ENCODE peak calls at places on chromosomes 6 and 20, in seven cellular contexts. Q is psoas muscle; G is foreskin keratinocyte; N is HAP-1; Y is aorta; A is CD8-positive, alpha-beta T cell; F is pancreas. S is an unnamed sample. For H3K4me1, the result is how much of the 10 kb centered on the place peaks cover.

GRCh38 chr20:57211949-57212889 is 54.2 kb downstream of the BMP7 start:
- DNase-seq in Q (peak), G (peak), N (no peak), Y (peak), A (no peak), F (peak), S (peak)

GRCh38 chr6:107621216-107621940 is 131.5 kb downstream of the SOBP start:
- DNase-seq in Q (no peak), G (no peak), N (no peak), Y (no peak), A (no peak), F (no peak), S (no peak)

GRCh38 chr6:52634211-52634610 is 36.7 kb upstream of the TMEM14A start:
- DNase-seq in Q (no peak), G (no peak), N (no peak), Y (no peak), A (no peak), F (no peak), S (no peak)

GRCh38 chr6:117483004-117483644 is 650 bp downstream of the DCBLD1 start:
- DNase-seq in Q (peak), G (peak), N (peak), Y (peak), A (no peak), F (peak), S (peak)

GRCh38 chr6:20572288-20572687 is 38.0 kb downstream of the CDKAL1 start:
- DNase-seq in Q (no peak), G (no peak), N (peak), Y (no peak), A (no peak), F (no peak), S (no peak)

GRCh38 chr6:149248688-149249369 is 68.7 kb upstream of the TAB2 start:
- DNase-seq in Q (no peak), G (peak), N (no peak), Y (no peak), A (no peak), F (no peak), S (no peak)

GRCh38 chr20:31674895-31675827 is 37.4 kb downstream of the COX4I2 start:
- DNase-seq in Q (peak), G (peak), N (no peak), Y (peak), A (peak), F (no peak), S (peak)

GRCh38 chr20:6480328-6481030 is 287.0 kb upstream of the BMP2 start:
- DNase-seq in Q (no peak), G (no peak), N (no peak), Y (no peak), A (no peak), F (no peak), S (no peak)

GRCh38 chr6:35296931-35297330 is 687 bp upstream of the DEF6 start:
- DNase-seq in Q (no peak), G (no peak), N (no peak), Y (no peak), A (no peak), F (no peak), S (no peak)

GRCh38 chr6:75563032-75563431 is 38.6 kb upstream of the SENP6 start:
- DNase-seq in Q (no peak), G (peak), N (peak), Y (no peak), A (no peak), F (no peak), S (peak)

GRCh38 chr6:76072562-76072961 is at the start of gene IMPG1:
- DNase-seq in Q (no peak), G (no peak), N (no peak), Y (no peak), A (no peak), F (no peak), S (no peak)

GRCh38 chr20:64234291-64234791 is 21.2 kb upstream of the PCMTD2 start:
- DNase-seq in Q (no peak), G (no peak), N (no peak), Y (peak), A (no peak), F (no peak), S (no peak)

GRCh38 chr6:161131367-161131766 is 139.8 kb downstream of the MAP3K4 start:
- DNase-seq in Q (no peak), G (no peak), N (no peak), Y (no peak), A (no peak), F (no peak), S (no peak)

GRCh38 chr20:31760457-31761240 is 21.6 kb downstream of the TPX2 start:
- DNase-seq in Q (no peak), G (no peak), N (no peak), Y (no peak), A (no peak), F (no peak), S (no peak)

GRCh38 chr6:3383525-3383924 is 73.3 kb downstream of the SLC22A23 start:
- DNase-seq in Q (no peak), G (no peak), N (no peak), Y (no peak), A (no peak), F (no peak), S (peak)

GRCh38 chr20:59010995-59011873 is 4.2 kb upstream of the CTSZ start:
- DNase-seq in Q (no peak), G (peak), N (no peak), Y (peak), A (no peak), F (peak), S (peak)

GRCh38 chr20:3166913-3167342 is 6.4 kb downstream of the LZTS3 start:
- DNase-seq in Q (no peak), G (no peak), N (no peak), Y (peak), A (no peak), F (no peak), S (no peak)

GRCh38 chr6:35018746-35019145 is 122.4 kb downstream of the TCP11 start:
- DNase-seq in Q (no peak), G (no peak), N (no peak), Y (no peak), A (no peak), F (no peak), S (no peak)

GRCh38 chr20:14445310-14445709 is 107.9 kb upstream of the FLRT3 start:
- DNase-seq in Q (no peak), G (peak), N (no peak), Y (no peak), A (no peak), F (no peak), S (peak)

GRCh38 chr20:664151-664550 is 11.2 kb upstream of the SRXN1 start:
- DNase-seq in Q (no peak), G (no peak), N (no peak), Y (no peak), A (no peak), F (no peak), S (no peak)

GRCh38 chr6:156423075-156423474 is 354.1 kb upstream of the ARID1B start:
- DNase-seq in Q (no peak), G (no peak), N (no peak), Y (no peak), A (no peak), F (no peak), S (no peak)

GRCh38 chr20:58446264-58446937 is 57.4 kb downstream of the VAPB start:
- DNase-seq in Q (no peak), G (no peak), N (no peak), Y (no peak), A (no peak), F (no peak), S (no peak)

GRCh38 chr6:35916056-35916455 is 4.8 kb downstream of the SRPK1 start:
- DNase-seq in Q (no peak), G (no peak), N (no peak), Y (no peak), A (no peak), F (no peak), S (no peak)

GRCh38 chr20:11766961-11767360 is 150.7 kb upstream of the BTBD3 start:
- DNase-seq in Q (no peak), G (peak), N (no peak), Y (no peak), A (no peak), F (no peak), S (no peak)

GRCh38 chr6:159996087-159996622 is 27.3 kb downstream of the IGF2R start:
- DNase-seq in Q (no peak), G (no peak), N (no peak), Y (no peak), A (no peak), F (no peak), S (no peak)

GRCh38 chr6:34817337-34817910 is 25.5 kb downstream of the BLTP3A start:
- DNase-seq in Q (no peak), G (no peak), N (no peak), Y (no peak), A (no peak), F (no peak), S (no peak)

GRCh38 chr20:36344517-36345132 is 38.5 kb downstream of the DLGAP4 start:
- DNase-seq in Q (no peak), G (peak), N (peak), Y (no peak), A (no peak), F (peak), S (peak)

GRCh38 chr6:38034269-38034914 is 214.9 kb downstream of the ZFAND3 start:
- DNase-seq in Q (no peak), G (no peak), N (peak), Y (no peak), A (no peak), F (no peak), S (peak)

GRCh38 chr6:119637768-119638167 is 288.2 kb upstream of the MAN1A1 start:
- DNase-seq in Q (no peak), G (no peak), N (peak), Y (no peak), A (no peak), F (no peak), S (no peak)

GRCh38 chr20:44888226-44889103 is 3.0 kb downstream of the YWHAB start:
- DNase-seq in Q (no peak), G (peak), N (no peak), Y (no peak), A (no peak), F (no peak), S (peak)

GRCh38 chr6:17865243-17865642 is 122.2 kb downstream of the KIF13A start:
- DNase-seq in Q (peak), G (peak), N (no peak), Y (no peak), A (no peak), F (peak), S (no peak)

GRCh38 chr6:130675072-130675471 is 152.1 kb upstream of the SMLR1 start:
- DNase-seq in Q (no peak), G (no peak), N (no peak), Y (no peak), A (no peak), F (no peak), S (peak)

GRCh38 chr6:149636116-149636515 is 12.4 kb downstream of the KATNA1 start:
- DNase-seq in Q (no peak), G (no peak), N (no peak), Y (no peak), A (no peak), F (no peak), S (peak)

GRCh38 chr20:53921443-53921973 is 148.9 kb downstream of the BCAS1 start:
- DNase-seq in Q (no peak), G (no peak), N (no peak), Y (no peak), A (no peak), F (no peak), S (no peak)

GRCh38 chr20:46122071-46122470 is 4.0 kb downstream of the CD40 start:
- DNase-seq in Q (no peak), G (peak), N (no peak), Y (no peak), A (no peak), F (no peak), S (no peak)

GRCh38 chr6:169851641-169852503 is 100.5 kb downstream of the ERMARD start:
- DNase-seq in Q (no peak), G (peak), N (no peak), Y (no peak), A (peak), F (no peak), S (no peak)

GRCh38 chr20:4043801-4044200 is 28.4 kb upstream of the RNF24 start:
- DNase-seq in Q (no peak), G (no peak), N (no peak), Y (no peak), A (no peak), F (no peak), S (no peak)

DNA sequence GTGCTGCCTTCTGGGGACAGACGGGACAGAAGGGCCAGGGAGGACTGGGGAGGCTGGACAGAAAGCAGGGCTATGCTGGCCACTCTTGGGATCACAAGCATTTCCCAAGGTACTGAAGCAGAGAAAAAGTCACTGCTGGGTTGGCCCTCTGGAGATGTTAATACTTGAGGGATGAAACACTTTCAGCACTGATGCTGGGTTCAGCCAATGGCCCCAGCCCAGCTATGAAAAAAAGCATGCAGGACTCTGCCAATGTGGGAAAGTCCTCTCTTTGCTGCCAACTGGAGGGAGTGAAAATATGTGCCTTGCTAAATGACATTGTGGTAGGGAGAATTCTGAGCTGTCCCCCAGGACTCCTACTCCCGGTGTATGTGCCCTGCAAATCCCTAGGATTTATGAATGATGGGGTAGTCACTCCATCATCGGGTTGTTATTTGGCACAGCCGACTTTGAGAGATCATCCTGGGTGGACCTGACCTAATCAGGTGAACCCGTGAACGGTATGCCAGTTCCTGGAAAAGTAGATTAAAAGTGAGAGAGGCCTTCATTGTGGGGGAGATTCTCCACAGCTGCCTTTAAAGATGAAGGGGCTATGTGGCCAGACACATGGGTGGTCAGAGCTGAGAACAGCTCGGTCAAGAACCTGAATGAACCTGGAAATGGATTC is 119.9 kb upstream of the TRAF3IP2 start:
- DNase-seq in Q (peak), G (no peak), N (no peak), Y (peak), A (no peak), F (no peak), S (no peak)
- H3K4me1 ChIP-seq in Q (under half), G (under half), N (under half), Y (under half), A (under half), F (under half), S (under half)

GRCh38 chr6:134175532-134176282 is 123.3 kb upstream of the SLC2A12 start:
- DNase-seq in Q (peak), G (peak), N (no peak), Y (peak), A (peak), F (peak), S (peak)
- H3K4me1 ChIP-seq in Q (under half), G (under half), N (under half), Y (under half), A (half or more), F (under half), S (under half)

DNA sequence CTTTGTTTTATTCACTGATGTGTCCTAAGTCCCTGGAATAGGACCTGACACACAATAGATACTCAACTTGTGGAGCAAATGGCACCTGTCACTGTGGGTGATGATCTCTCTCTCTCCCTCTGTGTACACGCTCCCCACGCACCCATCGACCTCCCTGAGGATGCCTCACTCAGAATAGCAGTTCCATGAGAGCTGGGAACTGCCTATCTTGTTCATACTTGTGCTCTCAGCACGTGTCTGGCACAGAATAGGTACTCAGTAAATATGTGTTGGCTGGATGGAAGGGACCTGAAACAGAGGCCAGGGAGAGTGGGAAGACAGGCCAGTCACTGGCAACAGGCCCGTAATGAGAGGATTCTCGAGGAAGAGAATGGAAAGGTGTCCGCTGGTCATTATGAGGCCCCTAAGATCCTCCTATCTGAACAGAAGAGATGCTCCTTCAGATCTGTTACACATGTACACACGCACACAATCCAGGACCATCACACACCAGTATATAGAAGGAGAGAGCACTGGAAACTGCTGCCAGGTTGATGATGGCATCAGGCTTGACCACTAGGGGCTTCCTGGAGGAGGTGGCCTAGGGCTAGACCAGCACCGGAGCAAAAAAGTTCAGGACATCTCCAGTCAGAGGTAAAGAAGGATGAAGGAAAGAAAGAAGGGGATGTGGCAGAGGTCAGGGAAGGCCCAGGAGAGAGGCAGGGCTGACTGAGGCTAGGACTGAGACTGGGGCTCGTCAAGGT is 30.9 kb downstream of the VEGFA start:
- DNase-seq in Q (no peak), G (no peak), N (no peak), Y (no peak), A (no peak), F (no peak), S (no peak)
- H3K4me1 ChIP-seq in Q (under half), G (under half), N (under half), Y (under half), A (under half), F (half or more), S (under half)

GRCh38 chr6:30682181-30683117 is 4.0 kb downstream of the PPP1R18 start:
- DNase-seq in Q (peak), G (peak), N (no peak), Y (peak), A (peak), F (no peak), S (peak)

GRCh38 chr6:30684386-30685156 is 1.9 kb downstream of the PPP1R18 start:
- DNase-seq in Q (peak), G (peak), N (no peak), Y (peak), A (peak), F (no peak), S (no peak)

GRCh38 chr6:30681696-30682180 is 4.7 kb downstream of the PPP1R18 start:
- DNase-seq in Q (no peak), G (no peak), N (no peak), Y (no peak), A (no peak), F (no peak), S (no peak)

GRCh38 chr6:30683980-30684338 is 2.5 kb downstream of the PPP1R18 start:
- DNase-seq in Q (no peak), G (no peak), N (no peak), Y (no peak), A (no peak), F (no peak), S (no peak)

GRCh38 chr6:30683137-30683979 is 3.1 kb downstream of the PPP1R18 start:
- DNase-seq in Q (no peak), G (no peak), N (no peak), Y (peak), A (no peak), F (no peak), S (no peak)
- H3K4me1 ChIP-seq in Q (under half), G (under half), N (under half), Y (under half), A (under half), F (under half), S (half or more)

DNA sequence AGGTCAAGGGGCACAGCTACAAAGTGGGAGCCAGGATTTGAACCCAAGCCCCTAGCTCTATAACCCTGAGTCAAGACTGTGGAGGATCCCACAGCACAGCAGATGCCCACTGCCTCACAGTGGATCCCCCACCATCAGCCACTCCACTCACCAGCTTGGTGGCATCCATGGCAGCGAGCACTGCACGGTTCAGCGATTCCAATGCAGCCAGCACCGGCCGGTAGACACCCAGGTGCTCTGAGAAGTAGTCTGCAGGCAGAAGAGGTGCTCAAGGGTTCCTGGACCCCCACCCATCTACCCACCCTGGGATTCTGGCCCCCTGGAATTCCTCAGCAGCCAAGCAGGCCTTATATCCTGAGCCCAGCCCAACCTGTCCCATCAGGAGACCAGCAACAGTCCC is 2.5 kb downstream of the ACTL10 start:
- DNase-seq in Q (no peak), G (no peak), N (no peak), Y (no peak), A (no peak), F (no peak), S (no peak)
- H3K4me1 ChIP-seq in Q (under half), G (under half), N (under half), Y (under half), A (under half), F (under half), S (under half)

DNA sequence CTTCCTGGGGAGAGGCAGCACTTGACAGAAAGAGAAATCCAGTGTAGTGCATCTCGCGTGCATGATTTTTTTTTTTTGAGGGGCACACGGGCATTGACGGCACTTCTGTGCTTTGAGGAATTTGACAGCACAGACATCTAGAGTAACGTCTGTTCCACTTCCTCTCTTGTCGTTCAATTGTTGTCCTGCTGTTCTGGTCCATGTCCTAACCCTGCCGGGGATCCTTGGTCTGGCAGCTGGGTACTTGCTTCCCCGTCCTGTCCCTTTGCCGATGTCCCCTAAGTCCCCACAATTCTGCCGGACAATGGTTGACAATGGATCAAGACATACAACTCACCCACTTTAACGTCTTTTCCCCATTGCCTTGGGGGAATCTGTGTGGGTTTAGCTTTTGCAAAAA is 46.0 kb upstream of the NAA20 start:
- DNase-seq in Q (no peak), G (no peak), N (no peak), Y (no peak), A (no peak), F (no peak), S (no peak)
- H3K4me1 ChIP-seq in Q (under half), G (under half), N (under half), Y (under half), A (under half), F (under half), S (half or more)

GRCh38 chr20:61697666-61698597 is 367.7 kb downstream of the TAF4 start:
- DNase-seq in Q (no peak), G (no peak), N (no peak), Y (no peak), A (no peak), F (no peak), S (no peak)
- H3K4me1 ChIP-seq in Q (under half), G (under half), N (under half), Y (under half), A (under half), F (under half), S (under half)

GRCh38 chr6:42136508-42137191 is 5.8 kb downstream of the C6orf132 start:
- DNase-seq in Q (no peak), G (peak), N (peak), Y (no peak), A (peak), F (no peak), S (peak)

GRCh38 chr6:42138630-42139619 is 3.5 kb downstream of the C6orf132 start:
- DNase-seq in Q (no peak), G (peak), N (peak), Y (no peak), A (no peak), F (no peak), S (no peak)

GRCh38 chr6:42137192-42137753 is 5.1 kb downstream of the C6orf132 start:
- DNase-seq in Q (no peak), G (no peak), N (no peak), Y (no peak), A (no peak), F (no peak), S (no peak)

GRCh38 chr6:42140051-42140450 is 2.4 kb downstream of the C6orf132 start:
- DNase-seq in Q (peak), G (peak), N (no peak), Y (peak), A (no peak), F (no peak), S (peak)

GRCh38 chr6:42138190-42138589 is 4.2 kb downstream of the C6orf132 start:
- DNase-seq in Q (no peak), G (no peak), N (no peak), Y (no peak), A (no peak), F (no peak), S (no peak)
- H3K4me1 ChIP-seq in Q (under half), G (under half), N (under half), Y (under half), A (under half), F (under half), S (under half)

GRCh38 chr6:16322666-16323312 is 84.4 kb downstream of the GMPR start:
- DNase-seq in Q (peak), G (peak), N (no peak), Y (peak), A (peak), F (peak), S (peak)
- H3K4me1 ChIP-seq in Q (half or more), G (under half), N (under half), Y (under half), A (half or more), F (under half), S (under half)

S was measured in cardiac muscle cell.